ENCODE peak calls at places on chromosomes 6 and 20, in ten cellular contexts. K is activated CD4-positive, CD25-positive, alpha-beta regulatory T cell; E is mammary epithelial cell; W is fibroblast of pulmonary artery; Q is SJSA1; L is CD8-positive, alpha-beta T cell; V is neural progenitor cell; Y is DMS79; J is activated T-helper 9 cell treated with anti-CD3 and anti-CD28 coated beads, Interleukin-2, amount 50 U/mL, for 16 hours; R is stimulated activated CD8-positive, alpha-beta memory T cell treated with anti-CD3 and anti-CD28 coated beads, Interleukin-7, amount 100 ng/mL, for 1 hour. B is an unnamed sample.
A peak's percentile ranks its signal among the peaks of the same experiment; 100 is the strongest.

GRCh38 chr20:15236812-15237211 is 899.4 kb upstream of the FLRT3 start:
- DNase-seq in Q (no peak), K (no peak), Y (no peak), R (no peak), W (peak; percentile 74), E (peak; percentile 67), L (no peak), J (no peak), V (peak; percentile 70), B (peak; percentile 13)

GRCh38 chr6:149884215-149884614 is 13.7 kb downstream of the RAET1E start:
- DNase-seq in Q (no peak), J (no peak), K (no peak), V (peak; percentile 29), E (no peak), Y (no peak), R (no peak), L (no peak), W (peak; percentile 55), B (no peak)

GRCh38 chr6:56223995-56224394 is 23.4 kb downstream of the COL21A1 start:
- DNase-seq in J (no peak), R (no peak), V (no peak), L (no peak), W (no peak), E (peak; percentile 83), Q (peak; percentile 11), K (no peak), Y (no peak), B (peak; percentile 88)

GRCh38 chr6:79574636-79575035 is 37.4 kb upstream of the LCA5 start:
- DNase-seq in L (no peak), V (no peak), K (no peak), J (no peak), Y (no peak), R (no peak), Q (peak; percentile 85), W (peak; percentile 65), E (peak; percentile 29), B (no peak)

GRCh38 chr20:401682-402495 is 6.2 kb upstream of the RBCK1 start:
- DNase-seq in R (no peak), Q (no peak), K (no peak), L (no peak), E (peak; percentile 100), V (no peak), Y (no peak), J (no peak), W (peak; percentile 53), B (no peak)

GRCh38 chr6:54353975-54354374 is 45.7 kb downstream of the TINAG start:
- DNase-seq in J (no peak), W (no peak), L (no peak), Q (no peak), V (peak; percentile 25), E (no peak), K (no peak), Y (no peak), R (no peak), B (no peak)

GRCh38 chr20:7841291-7841966 is 98.8 kb downstream of the HAO1 start:
- DNase-seq in Y (no peak), V (no peak), Q (peak; percentile 30), W (peak; percentile 66), J (no peak), E (peak; percentile 87), R (no peak), L (no peak), K (no peak), B (no peak)

GRCh38 chr20:18767676-18768075 is 45.9 kb upstream of the SCP2D1 start:
- DNase-seq in W (no peak), E (no peak), Y (no peak), Q (no peak), R (no peak), J (no peak), V (no peak), K (no peak), L (no peak), B (no peak)

GRCh38 chr6:10956776-10957175 is 69.9 kb downstream of the SYCP2L start:
- DNase-seq in E (no peak), W (no peak), V (no peak), Q (no peak), K (no peak), L (no peak), R (no peak), J (no peak), Y (no peak), B (no peak)

GRCh38 chr6:170057961-170058877 is 232.7 kb downstream of the DLL1 start:
- DNase-seq in L (no peak), R (no peak), E (no peak), K (no peak), Q (no peak), J (no peak), Y (no peak), V (no peak), W (no peak), B (no peak)

GRCh38 chr20:44087051-44087856 is 99.7 kb downstream of the JPH2 start:
- DNase-seq in L (no peak), E (no peak), K (no peak), R (no peak), Y (no peak), V (no peak), J (no peak), W (no peak), Q (no peak), B (no peak)

GRCh38 chr6:64301307-64302236 is 666.0 kb downstream of the PHF3 start:
- DNase-seq in J (no peak), L (no peak), Y (no peak), K (no peak), E (no peak), V (no peak), Q (no peak), R (no peak), W (no peak), B (no peak)

GRCh38 chr20:38573381-38573780 is 7.6 kb upstream of the ADIG start:
- DNase-seq in K (no peak), R (no peak), W (no peak), Q (no peak), L (no peak), V (no peak), J (no peak), Y (no peak), E (no peak), B (no peak)

GRCh38 chr6:79421707-79422484 is 115.3 kb downstream of the LCA5 start:
- DNase-seq in W (peak; percentile 98), Q (peak; percentile 47), Y (peak; percentile 81), K (no peak), J (no peak), R (no peak), V (no peak), L (no peak), E (peak; percentile 75), B (peak; percentile 87)

GRCh38 chr6:44030812-44031454 is 96.3 kb downstream of the MRPL14 start:
- DNase-seq in K (no peak), E (no peak), Q (no peak), R (no peak), L (no peak), Y (no peak), W (no peak), V (no peak), J (no peak), B (no peak)

GRCh38 chr6:169905041-169905807 is 153.8 kb downstream of the ERMARD start:
- DNase-seq in Y (no peak), Q (no peak), L (no peak), V (no peak), K (no peak), R (no peak), E (peak; percentile 41), J (no peak), W (peak; percentile 87), B (peak; percentile 46)

GRCh38 chr6:36322591-36322990 is 14.1 kb downstream of the BNIP5 start:
- DNase-seq in E (no peak), K (no peak), W (no peak), J (no peak), R (no peak), Q (no peak), L (no peak), V (no peak), Y (no peak), B (no peak)

GRCh38 chr6:118719351-118720124 is 68.1 kb upstream of the CEP85L start:
- DNase-seq in Y (no peak), Q (no peak), J (no peak), R (no peak), V (no peak), K (no peak), W (no peak), L (peak; percentile 23), E (no peak), B (no peak)

GRCh38 chr6:88910922-88911778 is 52.3 kb downstream of the RNGTT start:
- DNase-seq in E (no peak), J (no peak), R (no peak), L (no peak), K (no peak), W (peak; percentile 10), V (no peak), Y (peak; percentile 6), Q (peak; percentile 51), B (no peak)

GRCh38 chr20:36587388-36588136 is 14.2 kb downstream of the TGIF2 start:
- DNase-seq in V (no peak), L (no peak), W (no peak), Q (no peak), J (no peak), Y (no peak), K (no peak), R (no peak), E (no peak), B (no peak)

GRCh38 chr6:36618366-36619355 is 24.5 kb downstream of the SRSF3 start:
- DNase-seq in Y (no peak), Q (no peak), E (no peak), K (no peak), R (no peak), J (no peak), W (no peak), V (no peak), L (no peak), B (no peak)

GRCh38 chr6:7467007-7467897 is 74.2 kb upstream of the DSP start:
- DNase-seq in Q (no peak), E (no peak), K (no peak), V (peak; percentile 30), J (no peak), Y (no peak), R (no peak), L (no peak), W (peak; percentile 39), B (no peak)

GRCh38 chr20:51729771-51730170 is 38.4 kb downstream of the ATP9A start:
- DNase-seq in R (no peak), W (no peak), Q (no peak), J (no peak), E (no peak), K (no peak), Y (no peak), L (no peak), V (no peak), B (no peak)

GRCh38 chr6:143336446-143337152 is 113.9 kb downstream of the ADAT2 start:
- DNase-seq in J (no peak), K (no peak), Y (no peak), V (no peak), Q (peak; percentile 76), E (peak; percentile 67), W (peak; percentile 45), R (no peak), L (no peak), B (no peak)

GRCh38 chr6:82045965-82046756 is 201.4 kb downstream of the IBTK start:
- DNase-seq in E (no peak), Y (no peak), V (no peak), J (no peak), L (no peak), K (no peak), R (no peak), W (peak; percentile 65), Q (peak; percentile 11), B (peak; percentile 91)

B was measured in stromal cell of bone marrow.